ENCODE peak calls at places on chromosome 10, in five cellular contexts. L is fibroblast of lung, Y is RWPE2, E is adrenal gland, U is Peyer's patch. Q is an unnamed sample.

GRCh38 chr10:12067336-12067735 is 1.4 kb upstream of the DHTKD1 start:
- DNase-seq in Y (no peak), U (no peak), L (peak; percentile 95), E (no peak), Q (no peak)

GRCh38 chr10:3452234-3452633 is 279.7 kb upstream of the PITRM1 start:
- DNase-seq in L (peak; percentile 98), E (no peak), U (no peak), Y (no peak), Q (peak; percentile 32)

GRCh38 chr10:11279286-11279685 is 261.6 kb downstream of the CELF2 start:
- DNase-seq in E (no peak), U (no peak), L (no peak), Y (no peak), Q (no peak)

GRCh38 chr10:24894728-24895127 is 57.7 kb downstream of the PRTFDC1 start:
- DNase-seq in L (no peak), U (peak; percentile 34), Y (no peak), E (no peak), Q (no peak)

GRCh38 chr10:61994404-61995031 is 93.0 kb downstream of the ARID5B start:
- DNase-seq in L (no peak), U (no peak), Y (no peak), E (no peak), Q (peak; percentile 35)

GRCh38 chr10:88194041-88194887 is 330.8 kb downstream of the PTEN start:
- DNase-seq in E (no peak), U (peak; percentile 27), Y (no peak), L (no peak), Q (no peak)

GRCh38 chr10:3417096-3417495 is 244.5 kb upstream of the PITRM1 start:
- DNase-seq in Y (no peak), E (no peak), U (no peak), L (no peak), Q (no peak)

GRCh38 chr10:29811751-29812427 is 177.1 kb upstream of the SVIL start:
- DNase-seq in U (no peak), E (peak; percentile 79), L (peak; percentile 99), Y (no peak), Q (peak; percentile 79)

GRCh38 chr10:114933588-114933987 is 4.4 kb upstream of the TRUB1 start:
- DNase-seq in E (no peak), L (peak; percentile 59), Y (no peak), U (no peak), Q (no peak)

GRCh38 chr10:46080886-46081285 is 34.8 kb upstream of the MSMB start:
- DNase-seq in U (no peak), L (no peak), E (no peak), Y (no peak), Q (no peak)

GRCh38 chr10:112821663-112822062 is 128.4 kb upstream of the TCF7L2 start:
- DNase-seq in Y (no peak), U (no peak), E (no peak), L (peak; percentile 23), Q (no peak)

GRCh38 chr10:18554479-18554878 is 96.9 kb downstream of the NSUN6 start:
- DNase-seq in E (no peak), L (peak; percentile 29), Y (no peak), U (no peak), Q (no peak)

DNA sequence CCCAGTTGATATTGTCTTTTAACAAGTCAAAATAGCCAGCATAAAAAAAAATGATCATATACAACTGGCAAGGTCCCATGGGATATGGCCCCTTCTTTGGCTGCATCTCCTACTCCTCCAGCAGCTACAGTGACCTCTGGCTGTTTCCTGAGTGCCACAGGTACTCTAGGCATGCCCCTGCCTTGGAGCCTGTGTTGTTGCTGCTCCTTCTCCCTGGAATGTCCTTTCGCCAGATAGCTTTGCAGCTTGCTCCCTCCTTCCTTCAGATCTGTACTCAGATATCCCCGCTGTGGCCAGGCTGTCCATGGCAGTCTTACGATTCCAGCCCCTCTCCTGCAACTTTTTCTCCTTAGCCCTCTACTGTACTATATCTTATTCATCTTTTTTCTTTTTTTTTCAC is 23.3 kb downstream of the CNNM2 start:
- DNase-seq in U (no peak), L (no peak), Y (no peak), E (no peak), Q (no peak)
- H3K4me3 ChIP-seq in U (no peak overlapping the region), L (no peak overlapping the region), Y (no peak overlapping the region), E (no peak overlapping the region), Q (no peak overlapping the region)

GRCh38 chr10:111076191-111076681 is 593 bp upstream of the ADRA2A start:
- DNase-seq in L (peak; percentile 39), E (peak; percentile 54), U (no peak), Y (no peak), Q (peak; percentile 54)
- H3K27me3 ChIP-seq in L (peaks cover 37% of the 10 kb centered on the region), E (peaks cover 43% of the 10 kb centered on the region), U (no peaks in the 10 kb centered on the region), Y (peaks cover 67% of the 10 kb centered on the region), Q (peaks cover 5% of the 10 kb centered on the region)

DNA sequence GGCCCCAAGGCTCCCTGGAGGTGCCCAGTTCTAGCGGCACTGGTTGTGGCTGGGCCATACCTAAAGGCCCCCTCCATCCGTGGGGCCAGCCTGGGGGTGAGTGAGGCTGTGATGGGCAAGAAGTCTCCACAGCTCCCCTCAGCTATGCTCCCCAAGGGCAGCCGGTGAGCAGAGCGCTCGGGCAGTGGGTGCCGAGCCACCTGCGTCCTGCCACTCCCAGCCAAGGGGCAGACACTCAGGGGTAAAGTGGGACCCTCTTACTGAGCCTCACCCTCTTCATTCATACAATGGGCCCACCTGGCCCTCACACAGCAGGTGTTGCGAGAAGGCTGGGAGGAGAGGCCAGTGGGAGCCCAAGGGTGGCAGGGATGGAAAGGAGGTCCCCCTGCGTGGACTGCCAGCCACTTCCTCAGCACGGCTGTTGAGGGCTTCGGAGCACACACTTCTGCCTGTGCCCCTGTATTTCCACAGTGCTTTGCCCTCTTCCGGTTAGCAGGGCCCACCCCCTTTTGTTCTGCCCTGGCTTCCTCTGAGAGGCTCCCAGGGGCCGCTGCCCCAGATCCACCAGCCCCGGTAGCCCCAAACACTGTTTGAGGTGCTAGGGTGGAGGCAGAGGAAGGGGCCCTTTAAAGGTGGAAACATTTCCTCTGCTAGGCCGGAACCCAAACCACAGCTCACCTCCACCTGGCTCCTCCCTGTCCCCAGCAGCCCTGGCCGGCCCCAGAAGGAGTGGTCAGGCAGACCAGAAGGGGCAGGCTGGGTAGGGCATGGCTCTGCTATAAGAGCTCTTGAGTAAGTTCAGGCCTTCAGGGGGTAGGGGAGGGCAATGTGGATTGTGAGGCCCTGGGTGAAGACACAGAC is 16.4 kb upstream of the C10orf105 start:
- DNase-seq in L (no peak), U (peak; percentile 78), E (no peak), Y (no peak), Q (no peak)
- H3K4me3 ChIP-seq in L (no peak overlapping the region), U (no peak overlapping the region), E (no peak overlapping the region), Y (no peak overlapping the region), Q (no peak overlapping the region)

GRCh38 chr10:90964781-90965462 is 44.0 kb upstream of the ANKRD1 start:
- DNase-seq in U (no peak), Y (no peak), E (no peak), L (peak; percentile 21), Q (no peak)
- H3K27me3 ChIP-seq in U (no peaks in the 10 kb centered on the region), Y (no peaks in the 10 kb centered on the region), E (no peaks in the 10 kb centered on the region), L (no peaks in the 10 kb centered on the region), Q (no peaks in the 10 kb centered on the region)

GRCh38 chr10:123530166-123530870 is 135.8 kb upstream of the GPR26 start:
- DNase-seq in Y (no peak), L (no peak), E (no peak), U (peak; percentile 6), Q (no peak)

GRCh38 chr10:123535386-123535785 is 130.8 kb upstream of the GPR26 start:
- DNase-seq in L (no peak), E (no peak), Y (no peak), U (no peak), Q (no peak)

GRCh38 chr10:123537188-123537961 is 128.8 kb upstream of the GPR26 start:
- DNase-seq in U (no peak), Y (no peak), E (no peak), L (no peak), Q (no peak)

GRCh38 chr10:123538401-123539320 is 127.5 kb upstream of the GPR26 start:
- DNase-seq in U (no peak), E (no peak), Y (no peak), L (no peak), Q (no peak)

GRCh38 chr10:123536176-123536845 is 129.8 kb upstream of the GPR26 start:
- DNase-seq in Y (no peak), E (no peak), U (peak; percentile 10), L (no peak), Q (no peak)
- H3K4me3 ChIP-seq in Y (no peak overlapping the region), E (no peak overlapping the region), U (no peak overlapping the region), L (no peak overlapping the region), Q (no peak overlapping the region)

GRCh38 chr10:133162910-133163856 is 3.2 kb downstream of the KNDC1 start:
- DNase-seq in Y (peak; percentile 45), L (no peak), U (no peak), E (no peak), Q (no peak)
- H3K27me3 ChIP-seq in Y (peaks cover 41% of the 10 kb centered on the region), L (peaks cover 11% of the 10 kb centered on the region), U (peaks cover 19% of the 10 kb centered on the region), E (no peaks in the 10 kb centered on the region), Q (no peaks in the 10 kb centered on the region)

GRCh38 chr10:74453151-74453550 is 302.1 kb downstream of the ADK start:
- DNase-seq in Y (no peak), E (no peak), L (no peak), U (no peak), Q (no peak)
- H3K4me3 ChIP-seq in Y (no peak overlapping the region), E (no peak overlapping the region), L (no peak overlapping the region), U (no peak overlapping the region), Q (no peak overlapping the region)

Q was measured in MG63.